ENCODE peak calls at places on chromosomes 1 and 21, in four cellular contexts. One of them, this sample, is unnamed.

GRCh38 chr1:163168053-163168452 is 34.7 kb downstream of the RGS5 start:
- DNase-seq in GM12878: no peak
- DNase-seq in GM12891: no peak
- DNase-seq in K562: no peak
- DNase-seq in this sample: no peak

GRCh38 chr1:230677200-230677599 is 34.9 kb downstream of the COG2 start:
- DNase-seq in GM12891: no peak
- DNase-seq in GM12878: no peak
- DNase-seq in K562: no peak
- DNase-seq in this sample: no peak

GRCh38 chr1:29122987-29123870 is 474 bp downstream of the TMEM200B start:
- DNase-seq in K562: no peak
- DNase-seq in GM12891: no peak
- DNase-seq in GM12878: no peak
- DNase-seq in this sample: no peak

GRCh38 chr1:246335126-246335525 is 172.0 kb downstream of the SMYD3 start:
- DNase-seq in K562: no peak
- DNase-seq in GM12878: no peak
- DNase-seq in GM12891: no peak
- DNase-seq in this sample: no peak

GRCh38 chr1:55712148-55712547 is 497.0 kb upstream of the USP24 start:
- DNase-seq in GM12878: no peak
- DNase-seq in K562: no peak
- DNase-seq in GM12891: no peak
- DNase-seq in this sample: no peak

GRCh38 chr1:110210604-110211502 is 739 bp downstream of the KCNC4 start:
- DNase-seq in K562: peak; percentile 58
- DNase-seq in GM12878: no peak
- DNase-seq in GM12891: peak; percentile 50
- DNase-seq in this sample: peak; percentile 59

GRCh38 chr1:44094047-44094446 is 24.6 kb upstream of the KLF17 start:
- DNase-seq in K562: no peak
- DNase-seq in GM12878: no peak
- DNase-seq in GM12891: no peak
- DNase-seq in this sample: no peak

GRCh38 chr1:165114022-165114888 is 242.3 kb downstream of the LMX1A start:
- DNase-seq in K562: peak; percentile 53
- DNase-seq in GM12878: no peak
- DNase-seq in GM12891: no peak
- DNase-seq in this sample: no peak

DNA sequence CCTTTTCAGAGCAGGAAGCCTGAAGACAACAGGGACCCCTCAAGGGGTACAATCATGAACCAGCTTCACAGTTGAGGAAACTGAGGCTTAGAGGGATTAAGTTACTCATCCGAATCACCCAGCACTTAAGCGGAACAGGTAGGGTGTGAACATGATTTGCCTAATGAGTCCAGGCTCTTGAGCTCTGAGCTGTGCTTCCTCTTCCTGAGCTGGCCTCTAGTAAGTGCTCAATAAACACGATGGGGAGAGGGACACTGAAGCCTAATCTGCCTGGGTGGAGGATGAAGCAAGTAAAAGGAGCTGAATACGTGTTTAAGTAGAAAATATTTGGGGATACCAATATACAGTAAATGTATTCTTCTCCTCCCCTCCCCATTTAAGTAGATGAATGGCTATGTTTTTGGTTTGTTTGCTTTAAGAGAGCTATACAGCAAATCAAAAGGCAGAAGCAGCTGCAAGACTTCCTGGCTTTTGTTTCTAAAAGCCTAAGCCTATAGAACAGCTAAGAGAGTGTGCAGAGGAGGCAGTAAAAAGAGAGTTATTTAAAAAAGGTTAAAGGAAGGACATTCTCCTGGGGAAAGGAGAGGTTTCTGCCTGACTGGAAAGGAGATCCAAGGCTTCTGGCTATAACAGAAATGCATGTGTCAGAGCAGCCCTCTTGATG is 20.5 kb downstream of the STPG1 start:
- DNase-seq in GM12878: no peak
- DNase-seq in GM12891: no peak
- DNase-seq in K562: no peak
- DNase-seq in this sample: no peak
- TF ChIP-seq SPI1 in GM12878: no peak
- TF ChIP-seq SPI1 in GM12891: peak; percentile 33
- TF ChIP-seq SPI1 in K562: no peak
- TF ChIP-seq SPI1 in this sample: no peak

DNA sequence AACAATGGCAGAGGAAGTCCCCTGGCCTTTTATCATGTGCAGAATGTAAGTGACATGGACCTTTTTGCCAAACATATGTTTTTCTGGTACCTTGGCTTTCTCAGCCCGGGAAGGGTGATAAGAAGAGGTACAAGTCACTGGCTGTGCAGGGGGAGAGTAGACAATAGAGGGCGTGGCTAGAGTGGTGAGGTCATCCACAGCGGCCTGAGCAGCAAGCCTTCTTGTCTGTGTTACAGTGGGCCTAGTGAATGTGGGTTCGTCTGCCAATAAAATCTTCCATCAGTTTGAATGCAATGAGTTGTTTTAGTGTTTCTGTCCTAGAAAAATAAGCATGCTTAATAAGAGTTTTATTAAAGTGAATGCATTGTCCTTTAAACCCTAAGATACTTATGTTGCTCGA is 59.0 kb upstream of the PGD start:
- DNase-seq in K562: peak; percentile 92
- DNase-seq in GM12878: no peak
- DNase-seq in GM12891: no peak
- DNase-seq in this sample: no peak
- TF ChIP-seq SPI1 in K562: no peak
- TF ChIP-seq SPI1 in GM12878: no peak
- TF ChIP-seq SPI1 in GM12891: no peak
- TF ChIP-seq SPI1 in this sample: no peak

GRCh38 chr1:181040284-181040865 is 6.6 kb downstream of the MR1 start:
- DNase-seq in K562: no peak
- DNase-seq in GM12878: no peak
- DNase-seq in GM12891: no peak
- DNase-seq in this sample: no peak

GRCh38 chr1:181043025-181043880 is 9.5 kb downstream of the MR1 start:
- DNase-seq in K562: peak; percentile 35
- DNase-seq in GM12891: no peak
- DNase-seq in GM12878: no peak
- DNase-seq in this sample: peak; percentile 93

GRCh38 chr1:181033799-181034391 is at the start of gene MR1:
- DNase-seq in K562: peak; percentile 90
- DNase-seq in GM12878: peak; percentile 92
- DNase-seq in GM12891: peak; percentile 58
- DNase-seq in this sample: no peak

GRCh38 chr1:181036107-181036843 is 2.5 kb downstream of the MR1 start:
- DNase-seq in GM12891: no peak
- DNase-seq in K562: peak; percentile 41
- DNase-seq in GM12878: no peak
- DNase-seq in this sample: peak; percentile 40

DNA sequence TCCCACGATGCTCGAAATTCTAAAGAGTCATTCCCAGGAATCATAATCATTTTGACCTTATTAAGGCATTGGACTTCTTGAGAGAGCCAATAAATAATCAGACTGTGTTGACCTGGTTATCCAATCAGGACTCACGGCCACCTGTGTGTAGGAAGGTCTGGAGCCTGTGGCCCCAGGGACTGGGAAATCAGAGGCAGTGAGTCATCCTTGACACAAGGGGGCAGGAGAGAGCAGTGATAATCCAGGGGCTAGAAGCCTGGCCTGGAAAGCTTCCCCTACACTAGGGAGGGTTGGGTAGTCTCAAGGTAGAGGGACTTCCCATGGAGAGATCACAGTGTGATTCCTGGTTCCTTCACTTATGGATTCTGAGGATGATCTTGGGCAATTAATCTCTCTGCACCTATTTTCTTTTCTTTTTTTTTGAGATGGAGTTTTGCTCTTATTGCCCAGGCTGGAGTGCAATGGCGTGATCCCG is 4.7 kb downstream of the MR1 start:
- DNase-seq in GM12891: no peak
- DNase-seq in GM12878: no peak
- DNase-seq in K562: peak; percentile 88
- DNase-seq in this sample: no peak
- TF ChIP-seq SPI1 in GM12891: no peak
- TF ChIP-seq SPI1 in GM12878: no peak
- TF ChIP-seq SPI1 in K562: no peak
- TF ChIP-seq SPI1 in this sample: no peak

GRCh38 chr1:2877391-2877790 is 75.9 kb upstream of the TTC34 start:
- DNase-seq in GM12878: no peak
- DNase-seq in GM12891: no peak
- DNase-seq in K562: no peak
- DNase-seq in this sample: no peak

GRCh38 chr1:2880086-2880485 is 78.6 kb upstream of the TTC34 start:
- DNase-seq in K562: no peak
- DNase-seq in GM12891: no peak
- DNase-seq in GM12878: no peak
- DNase-seq in this sample: no peak

GRCh38 chr1:2879026-2879425 is 77.5 kb upstream of the TTC34 start:
- DNase-seq in K562: no peak
- DNase-seq in GM12878: no peak
- DNase-seq in GM12891: no peak
- DNase-seq in this sample: no peak

GRCh38 chr1:2879591-2879990 is 78.1 kb upstream of the TTC34 start:
- DNase-seq in K562: no peak
- DNase-seq in GM12878: no peak
- DNase-seq in GM12891: no peak
- DNase-seq in this sample: no peak

GRCh38 chr1:2878591-2878990 is 77.1 kb upstream of the TTC34 start:
- DNase-seq in K562: no peak
- DNase-seq in GM12891: no peak
- DNase-seq in GM12878: no peak
- DNase-seq in this sample: no peak
- TF ChIP-seq SPI1 in K562: no peak
- TF ChIP-seq SPI1 in GM12891: no peak
- TF ChIP-seq SPI1 in GM12878: no peak
- TF ChIP-seq SPI1 in this sample: no peak

GRCh38 chr1:196459383-196459782 is 148.9 kb downstream of the KCNT2 start:
- DNase-seq in GM12891: no peak
- DNase-seq in GM12878: no peak
- DNase-seq in K562: no peak
- DNase-seq in this sample: no peak

GRCh38 chr1:196466656-196467055 is 141.6 kb downstream of the KCNT2 start:
- DNase-seq in GM12891: no peak
- DNase-seq in K562: no peak
- DNase-seq in GM12878: no peak
- DNase-seq in this sample: no peak

GRCh38 chr1:196467230-196467629 is 141.0 kb downstream of the KCNT2 start:
- DNase-seq in GM12878: no peak
- DNase-seq in GM12891: no peak
- DNase-seq in K562: no peak
- DNase-seq in this sample: no peak

GRCh38 chr1:196464545-196464944 is 143.7 kb downstream of the KCNT2 start:
- DNase-seq in GM12891: no peak
- DNase-seq in GM12878: no peak
- DNase-seq in K562: no peak
- DNase-seq in this sample: no peak

DNA sequence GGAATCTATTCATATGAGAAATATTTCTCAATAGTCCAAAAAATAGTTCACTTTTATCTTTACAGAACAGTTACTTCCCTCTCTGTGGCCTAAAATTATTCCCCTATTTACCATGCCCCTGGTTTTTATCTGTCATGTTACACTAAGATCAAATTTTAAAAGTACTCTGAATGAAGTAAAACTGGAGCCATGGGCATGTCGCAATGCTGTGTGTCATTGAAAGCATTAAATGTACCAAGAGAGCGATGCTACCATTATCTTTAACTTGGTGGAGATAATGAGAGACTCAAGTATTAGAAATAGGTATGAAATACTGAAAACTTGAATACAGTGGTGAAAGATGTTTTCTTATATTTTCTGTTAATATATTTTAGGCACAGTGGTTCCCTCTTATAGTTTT is 146.1 kb downstream of the KCNT2 start:
- DNase-seq in GM12878: no peak
- DNase-seq in GM12891: no peak
- DNase-seq in K562: no peak
- DNase-seq in this sample: no peak
- TF ChIP-seq SPI1 in GM12878: no peak
- TF ChIP-seq SPI1 in GM12891: no peak
- TF ChIP-seq SPI1 in K562: no peak
- TF ChIP-seq SPI1 in this sample: no peak

DNA sequence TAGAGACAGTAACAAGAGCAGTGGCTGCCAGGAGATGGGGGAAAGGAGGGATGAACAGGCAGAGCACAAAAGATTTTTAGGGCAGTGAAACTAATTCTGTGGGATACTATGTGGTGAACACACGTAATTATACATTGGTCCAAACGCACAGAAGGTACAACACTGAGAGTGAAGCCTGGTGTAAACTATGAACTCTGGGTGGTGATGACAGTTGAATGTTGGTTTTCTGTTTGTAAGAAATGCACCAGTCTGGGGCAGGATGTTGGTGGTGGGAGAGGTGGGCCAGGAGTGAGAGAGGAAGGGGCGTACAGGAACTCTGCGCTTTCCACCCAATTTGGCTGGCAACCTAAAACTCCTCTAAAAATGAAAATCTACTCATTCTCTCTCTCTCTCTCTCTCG is 50.2 kb upstream of the TIAM1 start:
- DNase-seq in GM12891: no peak
- DNase-seq in GM12878: no peak
- DNase-seq in K562: no peak
- DNase-seq in this sample: no peak
- TF ChIP-seq SPI1 in GM12891: no peak
- TF ChIP-seq SPI1 in GM12878: no peak
- TF ChIP-seq SPI1 in K562: no peak
- TF ChIP-seq SPI1 in this sample: no peak

GRCh38 chr1:115056395-115056798 is 26.8 kb downstream of the TSHB start:
- DNase-seq in K562: no peak
- DNase-seq in GM12891: no peak
- DNase-seq in GM12878: no peak
- DNase-seq in this sample: peak; percentile 88
- TF ChIP-seq SPI1 in K562: no peak
- TF ChIP-seq SPI1 in GM12891: no peak
- TF ChIP-seq SPI1 in GM12878: peak; percentile 49
- TF ChIP-seq SPI1 in this sample: no peak

DNA sequence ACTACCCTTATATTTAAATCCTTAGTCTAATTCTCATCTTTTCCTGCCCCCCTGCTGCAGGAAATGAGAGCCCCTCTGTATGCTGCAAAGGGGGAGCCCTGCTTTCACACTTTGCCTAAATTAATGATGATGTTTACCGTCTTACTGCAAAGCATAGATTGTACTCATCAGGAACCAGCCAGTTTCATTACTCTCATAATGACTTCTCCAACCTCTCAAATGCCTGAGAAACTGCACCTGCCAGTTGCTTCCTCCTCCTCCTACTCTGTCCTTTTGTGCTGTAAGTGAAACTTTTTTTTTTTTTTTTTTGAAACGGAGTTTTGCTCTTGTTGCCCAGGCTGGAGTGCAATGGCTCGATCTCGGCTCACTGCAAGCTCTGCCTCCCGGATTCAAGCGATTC is 101.7 kb downstream of the ADSS2 start:
- DNase-seq in GM12878: peak; percentile 64
- DNase-seq in GM12891: no peak
- DNase-seq in K562: no peak
- DNase-seq in this sample: no peak
- TF ChIP-seq SPI1 in GM12878: no peak
- TF ChIP-seq SPI1 in GM12891: no peak
- TF ChIP-seq SPI1 in K562: no peak
- TF ChIP-seq SPI1 in this sample: no peak